ENCODE peak calls at places on chromosomes 13 and 19, in five cellular contexts. G is sciatic nerve, X is cardiac fibroblast, T is neuronal stem cell, K is GM03348. E is an unnamed sample.

GRCh38 chr13:112441779-112442310 is 65.7 kb downstream of the SPACA7 start:
- DNase-seq in G (no peak), X (no peak), T (no peak), K (no peak), E (no peak)

GRCh38 chr19:54209748-54210494 is 9.3 kb downstream of the RPS9 start:
- DNase-seq in G (peak), X (peak), T (no peak), K (peak), E (peak)

GRCh38 chr19:8017808-8018207 is 12.4 kb upstream of the ELAVL1 start:
- DNase-seq in G (no peak), X (no peak), T (no peak), K (no peak), E (no peak)

GRCh38 chr13:79796116-79796515 is 315.2 kb downstream of the NDFIP2 start:
- DNase-seq in G (no peak), X (no peak), T (no peak), K (no peak), E (no peak)

GRCh38 chr19:38452430-38453366 is 19.2 kb downstream of the RYR1 start:
- DNase-seq in G (no peak), X (no peak), T (no peak), K (no peak), E (no peak)

GRCh38 chr13:61039302-61039701 is 376.3 kb downstream of the PCDH20 start:
- DNase-seq in G (no peak), X (no peak), T (no peak), K (no peak), E (no peak)

GRCh38 chr13:99916366-99917103 is 55.0 kb downstream of the ZIC5 start:
- DNase-seq in G (no peak), X (peak), T (no peak), K (peak), E (peak)

GRCh38 chr19:50628146-50628545 is 11.5 kb downstream of the SYT3 start:
- DNase-seq in G (no peak), X (no peak), T (no peak), K (no peak), E (no peak)

GRCh38 chr19:2556221-2557092 is 80.5 kb downstream of the GADD45B start:
- DNase-seq in G (peak), X (no peak), T (no peak), K (no peak), E (no peak)

GRCh38 chr13:50684366-50684765 is 159.1 kb downstream of the DLEU7 start:
- DNase-seq in G (no peak), X (peak), T (no peak), K (no peak), E (no peak)

GRCh38 chr19:3538965-3539742 is at the start of gene TEKTIP1:
- DNase-seq in G (no peak), X (no peak), T (no peak), K (no peak), E (peak)

GRCh38 chr19:53647350-53647749 is 15.6 kb downstream of the DPRX start:
- DNase-seq in G (no peak), X (no peak), T (no peak), K (no peak), E (no peak)

GRCh38 chr19:19597809-19598306 is 20.6 kb downstream of the PBX4 start:
- DNase-seq in G (no peak), X (peak), T (no peak), K (no peak), E (peak)

GRCh38 chr13:95497307-95497943 is 55.1 kb upstream of the CLDN10 start:
- DNase-seq in G (no peak), X (no peak), T (no peak), K (no peak), E (no peak)

GRCh38 chr13:31970237-31970930 is 61.2 kb upstream of the FRY start:
- DNase-seq in G (no peak), X (peak), T (no peak), K (peak), E (peak)

GRCh38 chr13:51122868-51123267 is 11.8 kb upstream of the C13orf42 start:
- DNase-seq in G (no peak), X (no peak), T (no peak), K (no peak), E (no peak)

GRCh38 chr13:20489185-20489820 is 36.4 kb downstream of the CRYL1 start:
- DNase-seq in G (no peak), X (no peak), T (peak), K (peak), E (peak)

GRCh38 chr19:40702337-40703012 is 12.0 kb upstream of the NUMBL start:
- DNase-seq in G (no peak), X (no peak), T (no peak), K (peak), E (peak)

GRCh38 chr19:41936416-41936850 is 8.2 kb upstream of the ERFL start:
- DNase-seq in G (no peak), X (peak), T (no peak), K (peak), E (no peak)

GRCh38 chr13:51451134-51451466 is 1.7 kb downstream of the INTS6 start:
- DNase-seq in G (no peak), X (no peak), T (no peak), K (no peak), E (peak)

GRCh38 chr19:47230122-47230920 is 678 bp downstream of the BBC3 start:
- DNase-seq in G (peak), X (peak), T (no peak), K (peak), E (peak)

GRCh38 chr13:43766766-43767165 is 20.0 kb downstream of the ENOX1 start:
- DNase-seq in G (no peak), X (no peak), T (no peak), K (no peak), E (no peak)

GRCh38 chr19:52230685-52231084 is 38.7 kb upstream of the ZNF766 start:
- DNase-seq in G (no peak), X (no peak), T (no peak), K (no peak), E (no peak)

GRCh38 chr19:12666305-12667048 is at the start of the genes MAN2B1 and WDR83:
- DNase-seq in G (peak), X (peak), T (peak), K (peak), E (peak)

GRCh38 chr19:35510626-35510964 is 2.9 kb downstream of the DMKN start:
- DNase-seq in G (no peak), X (no peak), T (no peak), K (no peak), E (no peak)

GRCh38 chr19:1125601-1126533 is 22.1 kb downstream of the GPX4 start:
- DNase-seq in G (no peak), X (peak), T (no peak), K (no peak), E (no peak)

GRCh38 chr13:43085545-43085944 is 62.2 kb downstream of the DNAJC15 start:
- DNase-seq in G (no peak), X (peak), T (no peak), K (peak), E (peak)

GRCh38 chr19:18488403-18488723 is 33.5 kb downstream of the ELL start:
- DNase-seq in G (no peak), X (no peak), T (no peak), K (peak), E (no peak)

GRCh38 chr19:39542198-39542597 is 2.2 kb upstream of the EID2 start:
- DNase-seq in G (no peak), X (peak), T (no peak), K (no peak), E (no peak)

GRCh38 chr13:100532090-100532766 is 56.4 kb downstream of the GGACT start:
- DNase-seq in G (no peak), X (no peak), T (no peak), K (no peak), E (no peak)

GRCh38 chr13:65784088-65784816 is 1445.9 kb downstream of the PCDH9 start:
- DNase-seq in G (no peak), X (no peak), T (no peak), K (no peak), E (no peak)

GRCh38 chr13:46211116-46211515 is 612 bp upstream of the LRRC63 start:
- DNase-seq in G (no peak), X (peak), T (no peak), K (no peak), E (no peak)

GRCh38 chr13:20159646-20160345 is 1.1 kb downstream of the GJA3 start:
- DNase-seq in G (no peak), X (peak), T (no peak), K (no peak), E (peak)

E was measured in choroid plexus epithelial cell.